ENCODE peak calls at places on chromosomes 7 and 10, in ten cellular contexts. G is left lung, E is brain microvascular endothelial cell, X is fibroblast of the aortic adventitia, L is dorsolateral prefrontal cortex, S is GM13976, V is activated B cell treated with CpG ODN at 0.5 μM for 24 hours, R is neural crest cell, W is B cell, O is epithelial cell of esophagus. U is an unnamed sample.

GRCh38 chr10:132674311-132674710 is 111.6 kb downstream of the NKX6-2 start:
- DNase-seq in W (no peak), R (no peak), V (no peak), L (peak), G (peak), X (no peak), O (no peak), E (no peak), S (no peak), U (no peak)

GRCh38 chr10:14667270-14667669 is 107.4 kb downstream of the FAM107B start:
- DNase-seq in R (no peak), X (no peak), G (no peak), V (no peak), E (no peak), W (no peak), L (no peak), O (no peak), S (no peak), U (no peak)

GRCh38 chr7:74094224-74095095 is 10.9 kb downstream of the LIMK1 start:
- DNase-seq in W (peak), V (peak), X (peak), G (peak), E (peak), S (peak), O (peak), L (peak), R (no peak), U (no peak)

GRCh38 chr10:113576853-113577252 is 24.0 kb downstream of the HABP2 start:
- DNase-seq in R (peak), L (no peak), E (peak), W (no peak), X (peak), G (no peak), O (peak), V (no peak), S (no peak), U (peak)

GRCh38 chr7:13602036-13602435 is 387.4 kb downstream of the ETV1 start:
- DNase-seq in R (no peak), W (no peak), V (no peak), E (no peak), O (no peak), L (no peak), G (no peak), X (no peak), S (no peak), U (no peak)

GRCh38 chr10:73644015-73644743 is 2.9 kb upstream of the MYOZ1 start:
- DNase-seq in L (peak), O (peak), V (no peak), S (peak), R (peak), W (peak), E (peak), X (peak), G (no peak), U (no peak)

GRCh38 chr10:106836923-106837322 is 327.6 kb downstream of the SORCS1 start:
- DNase-seq in S (no peak), O (no peak), X (no peak), G (no peak), R (no peak), E (no peak), L (no peak), W (no peak), V (no peak), U (no peak)

GRCh38 chr10:8054243-8054497 is 318 bp upstream of the GATA3 start:
- DNase-seq in L (no peak), X (peak), G (no peak), R (no peak), O (no peak), S (no peak), W (no peak), V (no peak), E (no peak), U (no peak)

GRCh38 chr7:155739538-155740140 is 72.6 kb downstream of the SHH start:
- DNase-seq in R (no peak), W (no peak), S (no peak), E (no peak), O (no peak), X (no peak), L (no peak), V (no peak), G (no peak), U (no peak)

GRCh38 chr10:44261710-44262455 is 123.0 kb downstream of the CXCL12 start:
- DNase-seq in W (no peak), V (no peak), O (no peak), E (peak), G (no peak), S (peak), R (no peak), X (peak), L (no peak), U (no peak)

GRCh38 chr7:2821161-2821841 is 22.8 kb downstream of the GNA12 start:
- DNase-seq in O (peak), S (peak), X (peak), L (no peak), W (peak), R (no peak), V (no peak), E (no peak), G (no peak), U (no peak)

GRCh38 chr10:72611783-72612182 is 14.1 kb downstream of the MICU1 start:
- DNase-seq in L (no peak), X (peak), O (no peak), V (no peak), W (no peak), E (no peak), R (no peak), G (no peak), S (no peak), U (no peak)

GRCh38 chr10:86207226-86207625 is 159.4 kb downstream of the GRID1 start:
- DNase-seq in L (peak), R (no peak), V (no peak), E (no peak), W (no peak), S (no peak), O (no peak), G (no peak), X (no peak), U (no peak)

GRCh38 chr10:90149563-90149962 is 448.2 kb downstream of the KIF20B start:
- DNase-seq in X (no peak), O (no peak), W (no peak), S (no peak), L (no peak), E (no peak), R (no peak), V (no peak), G (no peak), U (no peak)

GRCh38 chr10:90148121-90148855 is 446.9 kb downstream of the KIF20B start:
- DNase-seq in O (peak), R (no peak), S (no peak), V (no peak), L (no peak), W (no peak), X (peak), G (no peak), E (no peak), U (no peak)
- TF ChIP-seq CTCF in O (peak), R (peak), S (peak), V (no peak), L (no peak), W (no peak), X (peak), G (peak), E (peak), U (peak)

GRCh38 chr10:110306452-110306768 is 1.7 kb upstream of the SMNDC1 start:
- DNase-seq in W (no peak), R (no peak), V (no peak), G (no peak), X (no peak), S (no peak), O (no peak), L (no peak), E (no peak), U (no peak)
- TF ChIP-seq CTCF in W (peak), R (no peak), V (no peak), G (no peak), X (no peak), S (no peak), O (no peak), L (no peak), E (no peak), U (no peak)

GRCh38 chr10:49044293-49045217 is 70.8 kb downstream of the VSTM4 start:
- DNase-seq in V (no peak), R (no peak), O (no peak), E (no peak), L (no peak), G (no peak), S (no peak), W (no peak), X (no peak), U (no peak)
- TF ChIP-seq CTCF in V (no peak), R (no peak), O (no peak), E (no peak), L (no peak), G (no peak), S (no peak), W (peak), X (no peak), U (no peak)

GRCh38 chr10:48683424-48683823 is 1.2 kb upstream of the WDFY4 start:
- DNase-seq in V (no peak), W (no peak), G (no peak), X (no peak), S (no peak), E (no peak), O (no peak), L (no peak), R (no peak), U (no peak)

GRCh38 chr10:48684463-48684791 is 246 bp upstream of the WDFY4 start:
- DNase-seq in X (no peak), E (no peak), G (no peak), W (no peak), L (no peak), S (no peak), O (no peak), V (no peak), R (no peak), U (no peak)

GRCh38 chr10:48683893-48684292 is 780 bp upstream of the WDFY4 start:
- DNase-seq in S (peak), E (no peak), W (peak), X (no peak), R (no peak), V (no peak), O (no peak), G (no peak), L (no peak), U (no peak)

GRCh38 chr10:48684792-48685651 is at the start of gene WDFY4:
- DNase-seq in X (no peak), L (no peak), S (peak), R (no peak), W (peak), O (no peak), E (no peak), G (peak), V (peak), U (no peak)

GRCh38 chr10:48685731-48686130 is 1.1 kb downstream of the WDFY4 start:
- DNase-seq in G (no peak), R (no peak), E (no peak), V (no peak), O (no peak), W (no peak), X (no peak), L (no peak), S (no peak), U (no peak)
- TF ChIP-seq CTCF in G (no peak), R (no peak), E (no peak), V (no peak), O (no peak), W (no peak), X (no peak), L (no peak), S (no peak), U (no peak)

GRCh38 chr10:129972966-129973673 is 9.0 kb upstream of the EBF3 start:
- DNase-seq in W (no peak), V (no peak), X (no peak), O (no peak), G (no peak), R (no peak), S (peak), L (no peak), E (no peak), U (no peak)

GRCh38 chr10:129969528-129970264 is 5.6 kb upstream of the EBF3 start:
- DNase-seq in V (no peak), S (peak), O (no peak), E (no peak), R (no peak), X (no peak), W (peak), L (no peak), G (no peak), U (no peak)

GRCh38 chr10:129972145-129972965 is 8.3 kb upstream of the EBF3 start:
- DNase-seq in L (no peak), R (no peak), W (peak), G (no peak), V (no peak), X (peak), O (no peak), E (no peak), S (peak), U (no peak)

GRCh38 chr10:129970404-129971364 is 6.6 kb upstream of the EBF3 start:
- DNase-seq in G (no peak), S (peak), V (no peak), L (no peak), O (no peak), R (no peak), E (no peak), W (peak), X (peak), U (no peak)

DNA sequence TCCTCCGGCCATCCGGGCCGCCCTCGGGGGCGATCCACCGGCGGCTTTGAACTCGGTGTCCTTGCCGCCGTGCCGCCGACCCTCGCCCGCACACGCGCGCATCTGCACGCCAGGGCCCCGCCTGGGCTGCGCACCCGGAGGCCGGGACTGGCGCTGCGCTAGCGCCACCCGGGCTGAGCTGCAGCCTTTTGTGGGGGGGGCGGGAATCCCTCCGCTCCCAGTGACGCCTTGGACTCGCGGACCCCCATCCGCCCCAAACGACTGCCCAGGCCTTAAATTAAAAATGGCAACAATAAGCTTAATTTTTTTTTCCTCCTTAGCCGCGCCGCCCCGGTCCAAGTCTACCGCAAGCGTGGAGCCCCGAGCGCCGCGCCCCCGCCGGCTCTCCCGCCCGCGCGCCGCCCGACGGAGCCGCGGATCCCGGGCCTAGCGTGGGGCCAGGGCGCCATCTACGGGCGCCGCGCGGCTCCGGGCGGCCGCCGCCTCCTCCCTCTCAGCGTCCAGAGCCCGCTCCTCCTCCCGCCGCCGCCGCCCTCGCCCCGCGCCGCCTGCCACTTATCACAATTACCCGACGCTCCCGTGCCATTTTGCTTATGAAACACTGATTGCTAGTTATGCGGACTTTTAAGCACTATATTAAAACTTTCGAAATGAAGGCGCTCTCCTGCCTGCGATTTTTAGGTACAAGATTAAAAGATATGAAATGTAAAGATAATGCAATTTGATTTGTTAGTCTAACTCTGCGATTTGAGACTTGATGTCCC is 7.5 kb upstream of the EBF3 start:
- DNase-seq in V (no peak), X (peak), G (peak), E (no peak), W (peak), O (peak), L (no peak), R (no peak), S (peak), U (no peak)
- TF ChIP-seq CTCF in V (no peak), X (peak), G (peak), E (peak), W (peak), O (peak), L (no peak), R (peak), S (peak), U (peak)

GRCh38 chr7:16891874-16892620 is 10.3 kb upstream of the AGR3 start:
- DNase-seq in S (no peak), L (no peak), E (no peak), X (no peak), W (no peak), O (peak), V (no peak), R (no peak), G (no peak), U (no peak)
- TF ChIP-seq CTCF in S (no peak), L (no peak), E (no peak), X (no peak), W (no peak), O (no peak), V (no peak), R (no peak), G (no peak), U (no peak)

GRCh38 chr7:92693519-92693918 is 103.3 kb upstream of the FAM133B start:
- DNase-seq in W (no peak), X (no peak), E (no peak), S (no peak), R (no peak), V (no peak), O (no peak), L (no peak), G (no peak), U (no peak)
- TF ChIP-seq CTCF in W (no peak), X (no peak), E (no peak), S (no peak), R (no peak), V (no peak), O (no peak), L (no peak), G (no peak), U (no peak)

DNA sequence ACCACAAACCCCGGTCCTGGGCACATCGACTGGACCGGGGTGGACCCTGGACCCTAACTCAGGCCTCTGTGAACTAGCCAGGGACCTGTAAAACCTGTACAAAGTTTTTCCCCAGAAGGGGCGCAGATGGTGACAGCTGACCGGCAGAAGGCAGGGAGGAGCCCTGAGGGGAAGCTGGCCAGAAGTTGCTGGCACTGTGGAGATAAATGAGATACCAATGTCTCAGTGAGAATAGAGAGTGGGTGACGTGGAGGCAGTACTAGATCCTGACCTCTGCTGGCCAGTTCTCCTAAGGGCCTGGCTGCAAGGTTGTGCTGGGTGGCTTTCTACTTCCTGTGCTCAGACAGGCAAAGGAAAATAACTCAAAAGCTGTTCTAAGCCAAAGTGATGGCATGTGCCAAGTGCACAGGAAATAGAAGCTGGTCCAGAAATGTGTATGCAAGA is 10.6 kb upstream of the TSPAN14 start:
- DNase-seq in V (no peak), W (no peak), L (no peak), S (peak), E (no peak), X (no peak), O (no peak), R (no peak), G (no peak), U (no peak)
- TF ChIP-seq CTCF in V (no peak), W (no peak), L (peak), S (peak), E (peak), X (peak), O (peak), R (peak), G (peak), U (no peak)

U was measured in mesothelial cell of epicardium.